ENCODE peak calls at places on chromosomes 5 and 9, in five cellular contexts. R is HS-5, H is mesenchymal stem cell, P is posterior vena cava, C is osteocyte. F is an unnamed sample.

GRCh38 chr9:12843735-12844134 is 68.9 kb downstream of the LURAP1L start:
- DNase-seq in R (no peak), H (peak; percentile 47), P (no peak), C (no peak), F (no peak)

GRCh38 chr9:27590636-27591035 is 17.4 kb upstream of the C9orf72 start:
- DNase-seq in R (peak; percentile 25), H (peak; percentile 11), P (no peak), C (no peak), F (no peak)

GRCh38 chr9:83259558-83259957 is 196.6 kb upstream of the RASEF start:
- DNase-seq in R (no peak), H (no peak), P (no peak), C (no peak), F (no peak)

GRCh38 chr5:137453476-137454080 is 45.5 kb downstream of the SPOCK1 start:
- DNase-seq in R (peak; percentile 18), H (peak; percentile 16), P (no peak), C (no peak), F (no peak)

GRCh38 chr9:2413196-2413840 is 208.3 kb upstream of the VLDLR start:
- DNase-seq in R (no peak), H (no peak), P (no peak), C (no peak), F (no peak)

GRCh38 chr5:108997720-108998119 is 250.0 kb downstream of the FER start:
- DNase-seq in R (no peak), H (no peak), P (peak; percentile 45), C (no peak), F (no peak)

GRCh38 chr5:159217236-159217635 is 7.9 kb upstream of the RNF145 start:
- DNase-seq in R (no peak), H (no peak), P (no peak), C (no peak), F (no peak)

GRCh38 chr9:136776947-136777346 is 12.6 kb upstream of the LCN15 start:
- DNase-seq in R (no peak), H (no peak), P (peak; percentile 55), C (no peak), F (no peak)

GRCh38 chr5:72842816-72843215 is 26.4 kb downstream of the TNPO1 start:
- DNase-seq in R (no peak), H (peak; percentile 53), P (no peak), C (no peak), F (no peak)